ENCODE peak calls at places on chromosomes 5 and 9, in seven cellular contexts. W is MCF 10A; C is stimulated activated naive CD8-positive, alpha-beta T cell treated with anti-CD3 and anti-CD28 coated beads, Interleukin-15, amount 100 ng/mL, for 72 hours; S is brain microvascular endothelial cell; U is CD8-positive, alpha-beta memory T cell; M is nucleus accumbens; K is AG20443. N is an unnamed sample.

GRCh38 chr9:137387034-137387890 is 35.7 kb downstream of the EXD3 start:
- DNase-seq in U (peak), M (no peak), K (no peak), C (peak), S (no peak), W (no peak), N (no peak)

GRCh38 chr9:93750045-93750444 is 173.7 kb downstream of the PHF2 start:
- DNase-seq in C (no peak), W (no peak), U (no peak), S (no peak), K (no peak), M (no peak), N (no peak)

GRCh38 chr5:170597109-170597741 is 93.4 kb downstream of the KCNIP1 start:
- DNase-seq in C (peak), S (peak), W (peak), M (no peak), U (no peak), K (peak), N (no peak)

GRCh38 chr5:135308245-135308644 is 90.8 kb downstream of the MACROH2A1 start:
- DNase-seq in M (no peak), U (no peak), C (no peak), W (peak), S (peak), K (peak), N (no peak)

GRCh38 chr9:18587988-18588387 is 114.0 kb downstream of the ADAMTSL1 start:
- DNase-seq in S (peak), M (no peak), W (no peak), K (no peak), U (no peak), C (no peak), N (no peak)

GRCh38 chr9:132639322-132639721 is 30.5 kb downstream of the DDX31 start:
- DNase-seq in U (no peak), M (no peak), K (no peak), W (no peak), C (no peak), S (no peak), N (no peak)

GRCh38 chr9:93346240-93347112 is 105.0 kb upstream of the FAM120A start:
- DNase-seq in W (no peak), S (no peak), C (no peak), M (peak), U (no peak), K (peak), N (peak)

GRCh38 chr9:88396836-88397577 is 8.8 kb downstream of the SPIN1 start:
- DNase-seq in W (no peak), S (no peak), K (peak), C (no peak), M (no peak), U (no peak), N (no peak)

GRCh38 chr9:84303061-84303460 is 37.5 kb downstream of the SLC28A3 start:
- DNase-seq in M (no peak), C (no peak), U (no peak), K (no peak), S (no peak), W (no peak), N (no peak)

GRCh38 chr9:78622131-78622530 is 325.2 kb downstream of the PSAT1 start:
- DNase-seq in K (peak), W (no peak), M (no peak), U (no peak), S (no peak), C (no peak), N (no peak)

GRCh38 chr5:126449751-126450271 is 26.6 kb downstream of the GRAMD2B start:
- DNase-seq in S (peak), W (peak), K (peak), C (peak), M (no peak), U (peak), N (no peak)

GRCh38 chr5:150068071-150068470 is 18.3 kb downstream of the CSF1R start:
- DNase-seq in S (no peak), W (no peak), U (no peak), M (no peak), C (no peak), K (no peak), N (no peak)

GRCh38 chr9:2362170-2362569 is 259.4 kb upstream of the VLDLR start:
- DNase-seq in M (no peak), C (no peak), S (no peak), U (no peak), K (no peak), W (peak), N (no peak)

GRCh38 chr5:129074903-129075302 is 19.6 kb upstream of the ISOC1 start:
- DNase-seq in S (no peak), C (no peak), M (no peak), W (peak), U (no peak), K (no peak), N (no peak)

GRCh38 chr9:109901191-109901590 is 121.2 kb downstream of the PALM2AKAP2 start:
- DNase-seq in S (peak), M (no peak), K (peak), W (no peak), C (no peak), U (no peak), N (no peak)

GRCh38 chr5:107505763-107506534 is 164.8 kb downstream of the EFNA5 start:
- DNase-seq in M (no peak), K (no peak), U (no peak), C (no peak), W (no peak), S (no peak), N (no peak)

GRCh38 chr9:129194222-129194621 is 16.2 kb upstream of the IER5L start:
- DNase-seq in U (no peak), C (no peak), M (no peak), K (no peak), W (no peak), S (no peak), N (no peak)

GRCh38 chr5:38329132-38329715 is 70.9 kb downstream of the EGFLAM start:
- DNase-seq in S (peak), U (no peak), C (no peak), M (no peak), W (peak), K (no peak), N (peak)

GRCh38 chr5:14108170-14108996 is 34.8 kb upstream of the TRIO start:
- DNase-seq in S (peak), U (peak), C (peak), W (peak), M (no peak), K (peak), N (peak)

GRCh38 chr9:105007143-105007542 is 79.2 kb upstream of the ABCA1 start:
- DNase-seq in K (peak), C (peak), U (no peak), W (peak), S (peak), M (no peak), N (no peak)

GRCh38 chr5:95927927-95928723 is 33.5 kb downstream of the ELL2 start:
- DNase-seq in S (no peak), K (no peak), C (peak), M (no peak), W (no peak), U (no peak), N (no peak)

GRCh38 chr9:135379540-135380267 is 99.9 kb upstream of the PPP1R26 start:
- DNase-seq in W (peak), K (no peak), M (no peak), C (no peak), U (no peak), S (no peak), N (no peak)

GRCh38 chr5:54243483-54244080 is 66.8 kb downstream of the ARL15 start:
- DNase-seq in K (peak), W (peak), S (peak), M (no peak), U (peak), C (peak), N (peak)

GRCh38 chr9:71096431-71097108 is 24.9 kb downstream of the TRPM3 start:
- DNase-seq in W (no peak), S (no peak), C (no peak), K (no peak), U (no peak), M (no peak), N (no peak)

GRCh38 chr9:70120834-70121510 is 77.3 kb downstream of the MAMDC2 start:
- DNase-seq in S (peak), K (peak), M (no peak), C (no peak), U (no peak), W (peak), N (no peak)

GRCh38 chr5:929596-929995 is 36.9 kb downstream of the TRIP13 start:
- DNase-seq in W (no peak), S (no peak), K (no peak), U (no peak), C (no peak), M (no peak), N (no peak)

GRCh38 chr5:35229076-35230042 is 928 bp downstream of the PRLR start:
- DNase-seq in W (peak), K (peak), U (no peak), S (no peak), C (peak), M (no peak), N (peak)

GRCh38 chr5:159040181-159040580 is 59.5 kb downstream of the EBF1 start:
- DNase-seq in W (no peak), K (no peak), U (no peak), M (no peak), C (no peak), S (no peak), N (no peak)

GRCh38 chr9:133676450-133676849 is 40.3 kb downstream of the DBH start:
- DNase-seq in M (no peak), U (no peak), C (no peak), W (no peak), K (no peak), S (no peak), N (no peak)

GRCh38 chr5:97838214-97838613 is 655.2 kb upstream of the RIOK2 start:
- DNase-seq in K (peak), U (no peak), M (no peak), C (no peak), S (peak), W (peak), N (no peak)

GRCh38 chr9:35311891-35312639 is 150.3 kb downstream of the UNC13B start:
- DNase-seq in S (no peak), U (no peak), K (peak), W (no peak), C (no peak), M (no peak), N (no peak)

GRCh38 chr5:91339053-91339710 is 43.9 kb downstream of the ARRDC3 start:
- DNase-seq in U (no peak), W (peak), K (peak), M (no peak), C (no peak), S (no peak), N (peak)

GRCh38 chr5:79417495-79417894 is 96.4 kb downstream of the HOMER1 start:
- DNase-seq in W (no peak), M (no peak), S (no peak), K (no peak), U (no peak), C (no peak), N (no peak)

GRCh38 chr5:83101514-83101913 is 24.2 kb downstream of the XRCC4 start:
- DNase-seq in C (no peak), M (no peak), U (no peak), W (no peak), K (no peak), S (no peak), N (no peak)

GRCh38 chr5:37838933-37839341 is 904 bp downstream of the GDNF start:
- DNase-seq in W (no peak), M (no peak), S (no peak), U (no peak), C (no peak), K (peak), N (peak)

GRCh38 chr5:14424011-14424685 is 157.4 kb upstream of the OTULINL start:
- DNase-seq in C (peak), M (no peak), S (no peak), U (no peak), W (no peak), K (no peak), N (no peak)

N was measured in H7.